ENCODE peak calls at places on chromosomes 7 and 10, in nine cellular contexts. One of them, this sample, is unnamed. For H3K4me1 and H3K9me3, the result is how much of the 10 kb centered on the place peaks cover.

GRCh38 chr7:66682350-66683093 is 53.8 kb downstream of the KCTD7 start:
- DNase-seq in sigmoid colon: peak
- DNase-seq in OCI-LY7: peak
- DNase-seq in cardiac muscle cell: peak
- DNase-seq in transverse colon: no peak
- DNase-seq in ascending aorta: no peak
- DNase-seq in CD8-positive, alpha-beta T cell: no peak
- DNase-seq in neuronal stem cell: no peak
- DNase-seq in CD8-positive, alpha-beta memory T cell: no peak
- DNase-seq in this sample: peak

GRCh38 chr10:31599626-31600504 is 280.8 kb downstream of the ZEB1 start:
- DNase-seq in sigmoid colon: no peak
- DNase-seq in OCI-LY7: no peak
- DNase-seq in cardiac muscle cell: no peak
- DNase-seq in transverse colon: no peak
- DNase-seq in ascending aorta: no peak
- DNase-seq in CD8-positive, alpha-beta T cell: no peak
- DNase-seq in neuronal stem cell: no peak
- DNase-seq in CD8-positive, alpha-beta memory T cell: no peak
- DNase-seq in this sample: no peak

GRCh38 chr10:24439935-24440334 is 231.0 kb downstream of the KIAA1217 start:
- DNase-seq in sigmoid colon: no peak
- DNase-seq in OCI-LY7: no peak
- DNase-seq in cardiac muscle cell: no peak
- DNase-seq in transverse colon: no peak
- DNase-seq in ascending aorta: no peak
- DNase-seq in CD8-positive, alpha-beta T cell: no peak
- DNase-seq in neuronal stem cell: no peak
- DNase-seq in CD8-positive, alpha-beta memory T cell: no peak
- DNase-seq in this sample: no peak

GRCh38 chr7:101154693-101155102 is 422 bp downstream of the AP1S1 start:
- DNase-seq in sigmoid colon: no peak
- DNase-seq in OCI-LY7: no peak
- DNase-seq in cardiac muscle cell: peak
- DNase-seq in transverse colon: peak
- DNase-seq in ascending aorta: no peak
- DNase-seq in CD8-positive, alpha-beta T cell: no peak
- DNase-seq in neuronal stem cell: no peak
- DNase-seq in CD8-positive, alpha-beta memory T cell: no peak
- DNase-seq in this sample: no peak

GRCh38 chr10:74072503-74072902 is 74.6 kb downstream of the VCL start:
- DNase-seq in sigmoid colon: no peak
- DNase-seq in OCI-LY7: no peak
- DNase-seq in cardiac muscle cell: no peak
- DNase-seq in transverse colon: no peak
- DNase-seq in ascending aorta: no peak
- DNase-seq in CD8-positive, alpha-beta T cell: no peak
- DNase-seq in neuronal stem cell: no peak
- DNase-seq in CD8-positive, alpha-beta memory T cell: no peak
- DNase-seq in this sample: no peak

GRCh38 chr10:101485681-101486554 is 102.1 kb downstream of the POLL start:
- DNase-seq in sigmoid colon: peak
- DNase-seq in OCI-LY7: no peak
- DNase-seq in cardiac muscle cell: no peak
- DNase-seq in transverse colon: peak
- DNase-seq in ascending aorta: no peak
- DNase-seq in CD8-positive, alpha-beta T cell: no peak
- DNase-seq in neuronal stem cell: peak
- DNase-seq in CD8-positive, alpha-beta memory T cell: no peak
- DNase-seq in this sample: no peak

GRCh38 chr10:10785627-10786333 is 231.9 kb upstream of the CELF2 start:
- DNase-seq in sigmoid colon: no peak
- DNase-seq in OCI-LY7: no peak
- DNase-seq in cardiac muscle cell: no peak
- DNase-seq in transverse colon: no peak
- DNase-seq in ascending aorta: no peak
- DNase-seq in CD8-positive, alpha-beta T cell: no peak
- DNase-seq in neuronal stem cell: no peak
- DNase-seq in CD8-positive, alpha-beta memory T cell: no peak
- DNase-seq in this sample: no peak

GRCh38 chr10:119501690-119502089 is 40.8 kb downstream of the RGS10 start:
- DNase-seq in sigmoid colon: no peak
- DNase-seq in OCI-LY7: peak
- DNase-seq in cardiac muscle cell: no peak
- DNase-seq in transverse colon: no peak
- DNase-seq in ascending aorta: no peak
- DNase-seq in CD8-positive, alpha-beta T cell: no peak
- DNase-seq in neuronal stem cell: no peak
- DNase-seq in CD8-positive, alpha-beta memory T cell: no peak
- DNase-seq in this sample: no peak

GRCh38 chr10:178208-178607 is 43.0 kb downstream of the ZMYND11 start:
- DNase-seq in sigmoid colon: no peak
- DNase-seq in OCI-LY7: peak
- DNase-seq in cardiac muscle cell: peak
- DNase-seq in transverse colon: no peak
- DNase-seq in ascending aorta: no peak
- DNase-seq in CD8-positive, alpha-beta T cell: no peak
- DNase-seq in neuronal stem cell: no peak
- DNase-seq in CD8-positive, alpha-beta memory T cell: no peak
- DNase-seq in this sample: no peak

GRCh38 chr10:34489973-34490372 is 325.1 kb downstream of the PARD3 start:
- DNase-seq in sigmoid colon: no peak
- DNase-seq in OCI-LY7: no peak
- DNase-seq in cardiac muscle cell: no peak
- DNase-seq in transverse colon: no peak
- DNase-seq in ascending aorta: no peak
- DNase-seq in CD8-positive, alpha-beta T cell: no peak
- DNase-seq in neuronal stem cell: no peak
- DNase-seq in CD8-positive, alpha-beta memory T cell: no peak
- DNase-seq in this sample: no peak

GRCh38 chr7:137032436-137032835 is 164.0 kb downstream of the CHRM2 start:
- DNase-seq in sigmoid colon: no peak
- DNase-seq in OCI-LY7: no peak
- DNase-seq in cardiac muscle cell: no peak
- DNase-seq in transverse colon: no peak
- DNase-seq in ascending aorta: no peak
- DNase-seq in CD8-positive, alpha-beta T cell: no peak
- DNase-seq in neuronal stem cell: no peak
- DNase-seq in CD8-positive, alpha-beta memory T cell: no peak
- DNase-seq in this sample: no peak

GRCh38 chr10:49182776-49183175 is 5.4 kb downstream of the TMEM273 start:
- DNase-seq in sigmoid colon: no peak
- DNase-seq in OCI-LY7: no peak
- DNase-seq in cardiac muscle cell: no peak
- DNase-seq in transverse colon: no peak
- DNase-seq in ascending aorta: no peak
- DNase-seq in CD8-positive, alpha-beta T cell: no peak
- DNase-seq in neuronal stem cell: no peak
- DNase-seq in CD8-positive, alpha-beta memory T cell: no peak
- DNase-seq in this sample: no peak

GRCh38 chr7:140326116-140326928 is 72.0 kb downstream of the SLC37A3 start:
- DNase-seq in sigmoid colon: peak
- DNase-seq in OCI-LY7: peak
- DNase-seq in cardiac muscle cell: peak
- DNase-seq in transverse colon: peak
- DNase-seq in ascending aorta: no peak
- DNase-seq in CD8-positive, alpha-beta T cell: peak
- DNase-seq in neuronal stem cell: no peak
- DNase-seq in CD8-positive, alpha-beta memory T cell: peak
- DNase-seq in this sample: peak

GRCh38 chr10:90149563-90149962 is 448.2 kb downstream of the KIF20B start:
- DNase-seq in sigmoid colon: no peak
- DNase-seq in OCI-LY7: no peak
- DNase-seq in cardiac muscle cell: no peak
- DNase-seq in transverse colon: no peak
- DNase-seq in ascending aorta: no peak
- DNase-seq in CD8-positive, alpha-beta T cell: no peak
- DNase-seq in neuronal stem cell: no peak
- DNase-seq in CD8-positive, alpha-beta memory T cell: no peak
- DNase-seq in this sample: no peak

GRCh38 chr7:77245015-77245755 is 45.6 kb upstream of the FGL2 start:
- DNase-seq in sigmoid colon: peak
- DNase-seq in OCI-LY7: no peak
- DNase-seq in cardiac muscle cell: peak
- DNase-seq in transverse colon: no peak
- DNase-seq in ascending aorta: peak
- DNase-seq in CD8-positive, alpha-beta T cell: no peak
- DNase-seq in neuronal stem cell: no peak
- DNase-seq in CD8-positive, alpha-beta memory T cell: no peak
- DNase-seq in this sample: no peak

GRCh38 chr10:93993782-93994668 is at the start of gene PLCE1:
- DNase-seq in sigmoid colon: peak
- DNase-seq in OCI-LY7: no peak
- DNase-seq in cardiac muscle cell: peak
- DNase-seq in transverse colon: peak
- DNase-seq in ascending aorta: no peak
- DNase-seq in CD8-positive, alpha-beta T cell: no peak
- DNase-seq in neuronal stem cell: peak
- DNase-seq in CD8-positive, alpha-beta memory T cell: no peak
- DNase-seq in this sample: peak

GRCh38 chr7:41385996-41386395 is 316.9 kb downstream of the INHBA start:
- DNase-seq in sigmoid colon: no peak
- DNase-seq in OCI-LY7: no peak
- DNase-seq in cardiac muscle cell: no peak
- DNase-seq in transverse colon: no peak
- DNase-seq in ascending aorta: no peak
- DNase-seq in CD8-positive, alpha-beta T cell: no peak
- DNase-seq in neuronal stem cell: no peak
- DNase-seq in CD8-positive, alpha-beta memory T cell: no peak
- DNase-seq in this sample: no peak

GRCh38 chr7:156590212-156590611 is 50.4 kb upstream of the RNF32 start:
- DNase-seq in sigmoid colon: no peak
- DNase-seq in OCI-LY7: no peak
- DNase-seq in cardiac muscle cell: no peak
- DNase-seq in transverse colon: no peak
- DNase-seq in ascending aorta: no peak
- DNase-seq in CD8-positive, alpha-beta T cell: no peak
- DNase-seq in neuronal stem cell: no peak
- DNase-seq in CD8-positive, alpha-beta memory T cell: no peak
- DNase-seq in this sample: no peak

GRCh38 chr10:77290528-77291155 is 347.0 kb downstream of the KCNMA1 start:
- DNase-seq in sigmoid colon: peak
- DNase-seq in OCI-LY7: no peak
- DNase-seq in cardiac muscle cell: no peak
- DNase-seq in transverse colon: no peak
- DNase-seq in ascending aorta: no peak
- DNase-seq in CD8-positive, alpha-beta T cell: no peak
- DNase-seq in neuronal stem cell: no peak
- DNase-seq in CD8-positive, alpha-beta memory T cell: no peak
- DNase-seq in this sample: no peak

DNA sequence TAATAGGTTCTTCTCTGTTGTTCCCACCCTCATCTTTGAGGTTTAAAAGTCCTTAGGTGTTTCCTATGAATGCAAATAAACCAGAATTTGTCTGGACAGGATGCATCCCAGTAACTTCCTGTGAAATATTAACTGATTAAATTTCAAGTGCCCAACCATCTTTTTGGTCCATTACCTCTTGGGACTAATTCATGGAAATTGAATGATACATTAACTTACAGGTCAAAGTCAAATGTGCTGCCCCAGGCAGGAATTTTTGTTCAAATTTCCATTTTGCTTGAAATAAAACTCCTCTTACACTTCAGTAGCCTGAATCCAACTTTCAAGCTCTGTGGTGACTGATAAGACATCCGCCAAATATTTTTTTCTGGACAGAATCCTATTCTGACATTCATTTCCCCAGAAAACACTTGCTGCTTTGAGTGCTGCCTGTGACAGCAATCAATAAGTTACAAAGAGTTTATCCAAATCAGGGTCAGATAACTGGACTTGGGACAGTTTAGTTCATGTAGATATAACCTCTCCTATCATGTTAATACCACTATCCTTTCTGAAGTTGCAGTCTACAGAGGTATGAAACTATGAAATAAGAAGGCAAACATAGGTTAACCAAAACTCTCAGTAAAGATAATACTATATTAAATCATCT is 383.5 kb downstream of the POM121L12 start:
- DNase-seq in sigmoid colon: no peak
- DNase-seq in OCI-LY7: no peak
- DNase-seq in cardiac muscle cell: no peak
- DNase-seq in transverse colon: no peak
- DNase-seq in ascending aorta: no peak
- DNase-seq in CD8-positive, alpha-beta T cell: no peak
- DNase-seq in neuronal stem cell: no peak
- DNase-seq in CD8-positive, alpha-beta memory T cell: no peak
- DNase-seq in this sample: no peak
- H3K4me3 ChIP-seq in sigmoid colon: no peak
- H3K4me3 ChIP-seq in OCI-LY7: no peak
- H3K4me3 ChIP-seq in cardiac muscle cell: no peak
- H3K4me3 ChIP-seq in transverse colon: no peak
- H3K4me3 ChIP-seq in ascending aorta: no peak
- H3K4me3 ChIP-seq in CD8-positive, alpha-beta T cell: no peak
- H3K4me3 ChIP-seq in neuronal stem cell: no peak
- H3K4me3 ChIP-seq in CD8-positive, alpha-beta memory T cell: no peak
- H3K4me3 ChIP-seq in this sample: no peak

GRCh38 chr7:106425017-106425719 is 140.4 kb upstream of the NAMPT start:
- DNase-seq in sigmoid colon: peak
- DNase-seq in OCI-LY7: no peak
- DNase-seq in cardiac muscle cell: no peak
- DNase-seq in transverse colon: peak
- DNase-seq in ascending aorta: peak
- DNase-seq in CD8-positive, alpha-beta T cell: no peak
- DNase-seq in neuronal stem cell: no peak
- DNase-seq in CD8-positive, alpha-beta memory T cell: no peak
- DNase-seq in this sample: peak
- H3K4me1 ChIP-seq in sigmoid colon: under half
- H3K4me1 ChIP-seq in OCI-LY7: under half
- H3K4me1 ChIP-seq in cardiac muscle cell: under half
- H3K4me1 ChIP-seq in transverse colon: under half
- H3K4me1 ChIP-seq in ascending aorta: under half
- H3K4me1 ChIP-seq in CD8-positive, alpha-beta T cell: under half
- H3K4me1 ChIP-seq in neuronal stem cell: under half
- H3K4me1 ChIP-seq in CD8-positive, alpha-beta memory T cell: under half
- H3K4me1 ChIP-seq in this sample: under half

DNA sequence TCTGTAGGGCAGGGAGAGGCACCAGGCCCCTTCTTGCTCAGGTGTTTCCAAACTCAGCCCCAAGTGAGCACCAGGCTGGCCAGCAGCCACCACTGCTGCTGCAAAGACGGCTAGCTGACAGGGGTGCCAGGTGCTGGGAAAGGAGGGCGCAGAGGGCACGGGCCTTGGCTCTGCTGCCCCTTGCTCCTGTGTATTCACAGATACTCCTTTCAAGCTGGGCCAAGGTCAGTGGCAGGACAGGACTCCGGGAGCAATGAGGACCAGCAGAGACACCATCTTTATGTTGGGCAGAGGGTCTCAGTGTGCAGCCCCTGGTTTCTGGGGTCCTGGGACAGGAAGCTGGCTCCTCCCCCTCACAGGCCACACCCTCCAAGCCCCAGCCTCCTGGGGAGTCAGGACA is 110.1 kb downstream of the SMURF1 start:
- DNase-seq in sigmoid colon: no peak
- DNase-seq in OCI-LY7: no peak
- DNase-seq in cardiac muscle cell: no peak
- DNase-seq in transverse colon: no peak
- DNase-seq in ascending aorta: no peak
- DNase-seq in CD8-positive, alpha-beta T cell: no peak
- DNase-seq in neuronal stem cell: no peak
- DNase-seq in CD8-positive, alpha-beta memory T cell: no peak
- DNase-seq in this sample: no peak
- H3K9me3 ChIP-seq in sigmoid colon: under half
- H3K9me3 ChIP-seq in OCI-LY7: under half
- H3K9me3 ChIP-seq in cardiac muscle cell: under half
- H3K9me3 ChIP-seq in transverse colon: under half
- H3K9me3 ChIP-seq in ascending aorta: under half
- H3K9me3 ChIP-seq in CD8-positive, alpha-beta T cell: under half
- H3K9me3 ChIP-seq in neuronal stem cell: under half
- H3K9me3 ChIP-seq in CD8-positive, alpha-beta memory T cell: under half
- H3K9me3 ChIP-seq in this sample: under half

GRCh38 chr10:116608683-116609594 is 11.8 kb upstream of the PNLIPRP2 start:
- DNase-seq in sigmoid colon: no peak
- DNase-seq in OCI-LY7: no peak
- DNase-seq in cardiac muscle cell: no peak
- DNase-seq in transverse colon: no peak
- DNase-seq in ascending aorta: no peak
- DNase-seq in CD8-positive, alpha-beta T cell: no peak
- DNase-seq in neuronal stem cell: no peak
- DNase-seq in CD8-positive, alpha-beta memory T cell: no peak
- DNase-seq in this sample: peak
- H3K4me3 ChIP-seq in sigmoid colon: peak
- H3K4me3 ChIP-seq in OCI-LY7: no peak
- H3K4me3 ChIP-seq in cardiac muscle cell: peak
- H3K4me3 ChIP-seq in transverse colon: peak
- H3K4me3 ChIP-seq in ascending aorta: no peak
- H3K4me3 ChIP-seq in CD8-positive, alpha-beta T cell: no peak
- H3K4me3 ChIP-seq in neuronal stem cell: peak
- H3K4me3 ChIP-seq in CD8-positive, alpha-beta memory T cell: no peak
- H3K4me3 ChIP-seq in this sample: peak